ENCODE peak calls at places on chromosomes 6 and 20, in five cellular contexts. P, D, E, G and O are unnamed samples.
A peak's percentile ranks its signal among the peaks of the same experiment; 100 is the strongest.

GRCh38 chr20:9474835-9475413 is 39.5 kb upstream of the LAMP5 start:
- DNase-seq in P (no peak), D (no peak), E (no peak), G (no peak), O (peak; percentile 53)

GRCh38 chr6:25012657-25013056 is 76.9 kb upstream of the RIPOR2 start:
- DNase-seq in G (no peak), D (no peak), E (no peak), P (no peak), O (peak; percentile 83)

GRCh38 chr6:117265425-117266266 is at the start of gene VGLL2:
- DNase-seq in D (no peak), E (peak; percentile 15), G (no peak), P (no peak), O (peak; percentile 18)

GRCh38 chr6:137740347-137740746 is 126.7 kb upstream of the TNFAIP3 start:
- DNase-seq in G (no peak), P (no peak), E (no peak), D (no peak), O (no peak)

GRCh38 chr6:56244089-56244488 is 3.3 kb downstream of the COL21A1 start:
- DNase-seq in G (no peak), E (no peak), P (no peak), D (no peak), O (no peak)

GRCh38 chr20:31831211-31831610 is 12.1 kb downstream of the MYLK2 start:
- DNase-seq in E (no peak), G (no peak), D (no peak), P (no peak), O (no peak)

GRCh38 chr6:101458341-101458740 is 64.8 kb downstream of the GRIK2 start:
- DNase-seq in P (no peak), G (no peak), E (no peak), D (no peak), O (peak; percentile 40)

GRCh38 chr6:139161169-139161568 is 26.3 kb downstream of the HECA start:
- DNase-seq in G (no peak), P (no peak), D (no peak), E (peak; percentile 5), O (peak; percentile 69)

GRCh38 chr6:88301888-88302768 is 136.0 kb upstream of the CNR1 start:
- DNase-seq in G (no peak), P (no peak), D (peak; percentile 11), E (peak; percentile 36), O (no peak)

GRCh38 chr20:19956976-19957375 is 60.2 kb upstream of the NAA20 start:
- DNase-seq in D (no peak), P (no peak), G (no peak), E (no peak), O (no peak)

GRCh38 chr6:13870185-13870584 is 54.6 kb upstream of the RNF182 start:
- DNase-seq in D (no peak), E (no peak), P (no peak), G (no peak), O (no peak)

GRCh38 chr6:11043552-11043960 is 549 bp downstream of the ELOVL2 start:
- DNase-seq in G (no peak), E (no peak), P (no peak), D (no peak), O (no peak)

GRCh38 chr6:118387921-118388701 is 160.0 kb upstream of the PLN start:
- DNase-seq in G (no peak), E (no peak), P (peak; percentile 2), D (no peak), O (peak; percentile 96)

GRCh38 chr20:37500311-37500710 is 20.7 kb upstream of the NNAT start:
- DNase-seq in E (no peak), P (no peak), G (no peak), D (no peak), O (no peak)

GRCh38 chr6:55445648-55446204 is 118.5 kb downstream of the GFRAL start:
- DNase-seq in E (peak; percentile 12), P (peak; percentile 31), G (no peak), D (no peak), O (peak; percentile 45)

GRCh38 chr6:139882977-139883728 is 508.7 kb upstream of the CITED2 start:
- DNase-seq in E (peak; percentile 7), G (no peak), D (no peak), P (no peak), O (peak; percentile 51)

GRCh38 chr6:148304976-148305375 is 37.7 kb upstream of the SASH1 start:
- DNase-seq in P (no peak), E (no peak), D (no peak), G (no peak), O (peak; percentile 88)

GRCh38 chr20:24895898-24896658 is 53.0 kb upstream of the CST7 start:
- DNase-seq in P (no peak), D (no peak), E (no peak), G (no peak), O (no peak)

GRCh38 chr20:31559704-31560093 is 45.4 kb upstream of the ID1 start:
- DNase-seq in E (no peak), G (no peak), P (no peak), D (no peak), O (no peak)

GRCh38 chr6:106886922-106887797 is 87.4 kb downstream of the CD24 start:
- DNase-seq in D (no peak), G (no peak), E (peak; percentile 94), P (peak; percentile 19), O (no peak)

GRCh38 chr6:55632953-55633352 is 54.0 kb upstream of the HMGCLL1 start:
- DNase-seq in D (no peak), E (no peak), P (no peak), G (no peak), O (peak; percentile 11)

GRCh38 chr6:17980329-17980728 is 7.1 kb downstream of the KIF13A start:
- DNase-seq in G (no peak), E (no peak), D (no peak), P (no peak), O (no peak)

DNA sequence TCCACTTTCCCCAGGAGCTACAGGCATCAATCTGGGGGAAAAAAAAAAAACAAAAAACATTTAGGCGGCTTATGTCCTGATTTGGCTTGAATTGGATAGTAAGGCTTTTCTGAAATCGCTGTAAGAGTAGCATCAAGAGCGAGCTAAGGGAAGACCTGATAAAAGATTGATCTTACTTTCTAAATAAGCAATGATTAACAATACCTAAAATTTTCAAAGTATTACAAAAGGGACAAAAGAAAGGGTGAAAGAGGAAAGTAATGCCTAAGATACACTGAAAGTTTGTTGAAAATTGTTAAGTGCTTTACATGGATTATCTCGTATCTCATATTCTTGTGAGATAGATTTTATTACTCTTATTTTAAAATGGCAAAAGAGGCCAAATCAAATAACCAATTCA is 106.5 kb upstream of the PRSS16 start:
- DNase-seq in G (no peak), E (no peak), P (no peak), D (no peak), O (no peak)
- H3K4me3 ChIP-seq in G (peak overlapping the region; percentile 95), E (no peak overlapping the region), P (peak overlapping the region; percentile 32), D (peak overlapping the region; percentile 71), O (peak overlapping the region; percentile 1)

GRCh38 chr6:4942673-4943009 is 61.2 kb downstream of the RPP40 start:
- DNase-seq in D (no peak), G (no peak), P (no peak), E (no peak), O (no peak)

GRCh38 chr6:4943716-4944115 is 60.1 kb downstream of the RPP40 start:
- DNase-seq in E (no peak), D (no peak), G (no peak), P (no peak), O (peak; percentile 18)

GRCh38 chr6:4940416-4940815 is 63.4 kb downstream of the RPP40 start:
- DNase-seq in D (no peak), G (no peak), E (no peak), P (no peak), O (no peak)

GRCh38 chr6:4944325-4944724 is 59.5 kb downstream of the RPP40 start:
- DNase-seq in P (no peak), D (no peak), E (no peak), G (no peak), O (no peak)

GRCh38 chr6:4941782-4942672 is 61.8 kb downstream of the RPP40 start:
- DNase-seq in G (no peak), D (peak; percentile 92), E (peak; percentile 78), P (peak; percentile 81), O (peak; percentile 96)
- TF ChIP-seq MAFK in G (peak; percentile 79), D (peak; percentile 99), E (peak; percentile 100), P (peak; percentile 100), O (peak; percentile 99)

GRCh38 chr20:842547-842940 is 9.0 kb downstream of the FAM110A start:
- DNase-seq in P (no peak), D (no peak), E (no peak), G (no peak), O (no peak)
- H3K4me3 ChIP-seq in P (no peak overlapping the region), D (no peak overlapping the region), E (no peak overlapping the region), G (peak overlapping the region; percentile 82), O (no peak overlapping the region)

GRCh38 chr20:58976095-58976730 is 4.8 kb upstream of the NELFCD start:
- DNase-seq in P (no peak), E (no peak), D (no peak), G (no peak), O (peak; percentile 6)
- TF ChIP-seq MAFK in P (no peak), E (no peak), D (no peak), G (no peak), O (no peak)

DNA sequence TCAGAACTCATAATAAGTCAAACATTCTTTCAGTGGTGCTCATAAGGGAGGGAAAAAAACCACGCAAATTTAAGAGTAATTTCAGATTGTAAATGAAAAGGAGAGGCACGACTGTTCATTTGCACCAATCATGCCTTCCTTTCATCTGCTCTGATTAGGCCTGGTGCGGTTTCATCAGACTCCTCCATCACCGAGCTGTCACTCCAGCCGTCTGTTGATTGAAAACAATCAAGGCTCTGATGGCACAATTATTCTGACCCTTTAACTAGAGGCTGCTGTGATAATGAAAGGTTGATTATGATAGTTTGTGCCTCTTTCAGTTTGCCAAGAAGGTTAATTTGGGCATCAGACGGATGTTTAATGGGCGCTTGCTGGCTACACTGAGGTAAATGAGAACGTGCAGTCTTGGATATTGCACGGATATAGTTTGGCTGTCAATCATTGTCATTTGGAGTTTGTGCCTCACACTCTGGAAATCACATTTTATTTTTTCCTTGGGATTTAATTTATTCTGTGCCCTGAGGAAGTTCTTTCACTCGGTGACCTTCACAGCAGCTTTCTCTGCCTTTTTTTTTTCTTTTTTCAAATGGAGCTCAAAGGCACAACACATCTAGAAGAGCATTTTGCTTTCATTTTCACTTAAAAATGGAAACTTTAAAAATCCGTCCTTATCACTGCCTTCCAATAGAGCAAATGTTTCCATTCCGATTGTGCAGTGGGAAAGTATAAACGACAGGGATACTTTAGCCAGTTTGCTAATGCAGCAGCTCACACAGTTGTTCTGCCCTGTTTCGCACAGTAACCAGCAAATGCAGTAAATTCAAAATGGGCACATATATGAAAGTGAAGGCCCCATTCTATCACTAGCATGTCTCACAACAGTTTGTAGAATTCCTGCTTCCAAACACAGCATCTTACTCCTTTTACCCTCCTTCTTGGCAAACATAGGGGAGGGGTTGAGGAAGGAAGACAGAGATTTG is 172.8 kb downstream of the KLHL32 start:
- DNase-seq in D (no peak), P (no peak), G (no peak), E (no peak), O (no peak)
- H3K4me3 ChIP-seq in D (no peak overlapping the region), P (no peak overlapping the region), G (no peak overlapping the region), E (no peak overlapping the region), O (no peak overlapping the region)

DNA sequence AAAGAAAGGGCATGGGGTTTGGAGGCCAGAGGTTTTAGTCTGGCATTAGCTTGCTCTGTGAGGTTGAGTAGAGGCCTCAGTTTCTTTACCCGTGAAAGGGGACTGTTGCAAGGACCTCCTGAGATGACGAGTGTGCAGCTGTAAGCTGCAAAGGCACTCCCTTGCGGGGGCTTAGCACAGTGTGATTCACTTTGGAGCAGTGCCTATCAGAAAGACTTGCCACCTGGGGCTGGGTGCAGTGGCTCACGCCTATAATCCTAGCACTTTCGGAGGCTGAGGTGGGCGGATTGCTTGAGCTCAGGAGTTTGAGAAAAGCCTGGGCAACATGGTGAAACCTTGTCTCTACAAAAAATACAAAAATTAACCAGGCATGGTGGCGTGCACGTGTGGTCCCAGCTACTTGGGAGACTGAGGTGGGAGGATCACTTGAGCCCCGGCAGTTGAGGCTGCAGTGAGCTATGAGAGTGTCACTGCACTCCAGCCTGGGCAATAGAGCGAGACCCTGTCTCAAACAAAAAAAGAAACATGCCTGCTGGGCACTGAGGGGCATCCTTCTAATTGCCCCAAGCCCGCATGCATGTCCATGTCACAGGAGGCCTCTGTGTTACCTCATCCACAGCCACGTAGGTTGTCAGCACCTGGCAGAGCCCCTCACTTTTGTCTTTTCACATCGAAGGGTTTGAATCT is 7.6 kb upstream of the BAK1 start:
- DNase-seq in E (no peak), G (no peak), P (no peak), D (no peak), O (no peak)
- TF ChIP-seq MAFK in E (no peak), G (no peak), P (no peak), D (no peak), O (no peak)